ENCODE peak calls at places on chromosomes 2 and 18, in ten cellular contexts. B is body of pancreas, O is left lung, S is fibroblast of mammary gland, R is tibial artery, Z is heart right ventricle, Y is NCI-H1092, X is NCI-H2081, E is upper lobe of left lung, J is NCI-H510A treated with DMSO at 0.1 percent for 48 hours. W is an unnamed sample.

GRCh38 chr2:47269316-47270232 is 114.5 kb upstream of the STPG4 start:
- DNase-seq in B (peak), O (peak), S (peak), R (peak), Z (peak), Y (no peak), X (no peak), E (no peak), J (no peak), W (peak)

GRCh38 chr18:25047983-25048382 is 304.0 kb downstream of the ZNF521 start:
- DNase-seq in B (no peak), O (no peak), S (no peak), R (no peak), Z (no peak), Y (no peak), X (no peak), E (no peak), J (no peak), W (no peak)

GRCh38 chr2:160140471-160140870 is 59.6 kb downstream of the ITGB6 start:
- DNase-seq in B (no peak), O (no peak), S (peak), R (no peak), Z (no peak), Y (no peak), X (no peak), E (no peak), J (no peak), W (no peak)

GRCh38 chr18:32310119-32310518 is 120.3 kb downstream of the MEP1B start:
- DNase-seq in B (no peak), O (no peak), S (peak), R (no peak), Z (no peak), Y (no peak), X (no peak), E (no peak), J (no peak), W (no peak)

GRCh38 chr2:177172034-177172880 is 40.3 kb upstream of the HNRNPA3 start:
- DNase-seq in B (no peak), O (no peak), S (peak), R (no peak), Z (no peak), Y (no peak), X (no peak), E (no peak), J (no peak), W (no peak)

GRCh38 chr2:65486802-65487201 is 54.4 kb upstream of the SPRED2 start:
- DNase-seq in B (no peak), O (no peak), S (no peak), R (no peak), Z (no peak), Y (no peak), X (no peak), E (no peak), J (no peak), W (no peak)

GRCh38 chr2:106104332-106105062 is 89.6 kb downstream of the UXS1 start:
- DNase-seq in B (peak), O (no peak), S (peak), R (peak), Z (peak), Y (peak), X (peak), E (no peak), J (peak), W (peak)

GRCh38 chr2:109290887-109291675 is 162.1 kb downstream of the SH3RF3 start:
- DNase-seq in B (no peak), O (no peak), S (peak), R (no peak), Z (peak), Y (peak), X (peak), E (no peak), J (no peak), W (no peak)

GRCh38 chr2:36478332-36478738 is 119.6 kb downstream of the FEZ2 start:
- DNase-seq in B (peak), O (no peak), S (peak), R (no peak), Z (peak), Y (no peak), X (no peak), E (no peak), J (no peak), W (peak)

GRCh38 chr2:209974566-209974965 is 27.9 kb upstream of the RPE start:
- DNase-seq in B (no peak), O (no peak), S (peak), R (no peak), Z (no peak), Y (no peak), X (no peak), E (no peak), J (no peak), W (no peak)

GRCh38 chr2:156702520-156702919 is 266.3 kb downstream of the GPD2 start:
- DNase-seq in B (no peak), O (no peak), S (no peak), R (no peak), Z (no peak), Y (no peak), X (no peak), E (no peak), J (no peak), W (no peak)

GRCh38 chr2:220847587-220847986 is 724.5 kb downstream of the EPHA4 start:
- DNase-seq in B (no peak), O (no peak), S (peak), R (no peak), Z (no peak), Y (no peak), X (peak), E (no peak), J (no peak), W (no peak)

GRCh38 chr2:150646746-150647145 is 159.3 kb upstream of the RND3 start:
- DNase-seq in B (no peak), O (no peak), S (peak), R (no peak), Z (no peak), Y (no peak), X (no peak), E (no peak), J (no peak), W (no peak)

GRCh38 chr2:113217455-113218282 is 43.9 kb downstream of the PSD4 start:
- DNase-seq in B (peak), O (no peak), S (no peak), R (no peak), Z (peak), Y (no peak), X (no peak), E (peak), J (no peak), W (peak)

GRCh38 chr18:68498185-68498584 is 216.7 kb downstream of the TMX3 start:
- DNase-seq in B (no peak), O (no peak), S (no peak), R (no peak), Z (no peak), Y (no peak), X (no peak), E (no peak), J (no peak), W (no peak)

GRCh38 chr2:24710806-24711205 is 82.4 kb downstream of the PTRHD1 start:
- DNase-seq in B (no peak), O (no peak), S (no peak), R (no peak), Z (no peak), Y (no peak), X (no peak), E (no peak), J (no peak), W (no peak)

GRCh38 chr2:119282139-119282965 is 58.7 kb downstream of the STEAP3 start:
- DNase-seq in B (no peak), O (no peak), S (no peak), R (no peak), Z (no peak), Y (no peak), X (no peak), E (no peak), J (no peak), W (no peak)

GRCh38 chr18:70453058-70453775 is 164.4 kb downstream of the SOCS6 start:
- DNase-seq in B (no peak), O (no peak), S (no peak), R (no peak), Z (no peak), Y (no peak), X (no peak), E (no peak), J (no peak), W (no peak)

GRCh38 chr18:67730884-67731283 is 214.4 kb upstream of the DSEL start:
- DNase-seq in B (no peak), O (no peak), S (peak), R (no peak), Z (no peak), Y (no peak), X (no peak), E (no peak), J (no peak), W (no peak)

GRCh38 chr2:112834379-112835014 is 2.1 kb downstream of the IL1B start:
- DNase-seq in B (peak), O (no peak), S (peak), R (no peak), Z (no peak), Y (no peak), X (no peak), E (no peak), J (no peak), W (no peak)

GRCh38 chr18:48832961-48833700 is 117.6 kb downstream of the SMAD7 start:
- DNase-seq in B (no peak), O (peak), S (peak), R (peak), Z (peak), Y (no peak), X (no peak), E (no peak), J (no peak), W (peak)

GRCh38 chr2:159090514-159091201 is 122.2 kb downstream of the TANC1 start:
- DNase-seq in B (no peak), O (no peak), S (peak), R (no peak), Z (no peak), Y (no peak), X (no peak), E (no peak), J (no peak), W (no peak)

GRCh38 chr2:98175811-98176210 is 88.8 kb downstream of the VWA3B start:
- DNase-seq in B (no peak), O (no peak), S (no peak), R (no peak), Z (no peak), Y (no peak), X (peak), E (no peak), J (peak), W (no peak)

GRCh38 chr2:200219400-200220113 is 86.9 kb upstream of the SPATS2L start:
- DNase-seq in B (peak), O (no peak), S (no peak), R (no peak), Z (no peak), Y (peak), X (peak), E (no peak), J (peak), W (no peak)

GRCh38 chr2:189683348-189683747 is 8.9 kb downstream of the ANKAR start:
- DNase-seq in B (no peak), O (no peak), S (peak), R (no peak), Z (no peak), Y (no peak), X (no peak), E (no peak), J (no peak), W (no peak)

GRCh38 chr2:113842919-113843736 is 46.8 kb upstream of the ACTR3 start:
- DNase-seq in B (no peak), O (no peak), S (peak), R (no peak), Z (no peak), Y (no peak), X (no peak), E (no peak), J (no peak), W (no peak)

GRCh38 chr2:164625378-164625971 is 4.2 kb upstream of the GRB14 start:
- DNase-seq in B (no peak), O (no peak), S (peak), R (peak), Z (no peak), Y (no peak), X (no peak), E (no peak), J (no peak), W (no peak)

GRCh38 chr18:45142868-45143267 is 462.2 kb downstream of the SETBP1 start:
- DNase-seq in B (no peak), O (no peak), S (no peak), R (no peak), Z (no peak), Y (no peak), X (no peak), E (no peak), J (no peak), W (no peak)

GRCh38 chr2:240793313-240794177 is 26.5 kb downstream of the KIF1A start:
- DNase-seq in B (no peak), O (no peak), S (no peak), R (no peak), Z (no peak), Y (no peak), X (no peak), E (peak), J (no peak), W (peak)

GRCh38 chr2:160720098-160720497 is 226.5 kb upstream of the RBMS1 start:
- DNase-seq in B (no peak), O (no peak), S (no peak), R (no peak), Z (no peak), Y (no peak), X (no peak), E (no peak), J (no peak), W (no peak)